ENCODE peak calls at places on chromosomes 7 and 10, in five cellular contexts. R is fibroblast of lung, Z is K562, X is hepatocyte, I is SK-N-SH. F is an unnamed sample.

GRCh38 chr10:91592282-91593020 is 40.4 kb downstream of the PPP1R3C start:
- DNase-seq in R (no peak), I (no peak), Z (no peak), X (no peak), F (no peak)

GRCh38 chr10:13165177-13165576 is 3.8 kb downstream of the MCM10 start:
- DNase-seq in R (peak; percentile 31), X (no peak), Z (no peak), I (no peak), F (no peak)

GRCh38 chr7:128053023-128053422 is 21.8 kb upstream of the LRRC4 start:
- DNase-seq in Z (no peak), I (peak; percentile 56), R (peak; percentile 15), X (no peak), F (no peak)

GRCh38 chr7:128022631-128023532 is 8.4 kb downstream of the LRRC4 start:
- DNase-seq in I (peak; percentile 55), Z (no peak), X (no peak), R (peak; percentile 85), F (no peak)

GRCh38 chr10:43479275-43479674 is 42.4 kb downstream of the ZNF487 start:
- DNase-seq in R (peak; percentile 25), I (no peak), X (no peak), Z (no peak), F (no peak)

GRCh38 chr10:89165923-89166322 is 41.2 kb downstream of the CH25H start:
- DNase-seq in Z (no peak), I (no peak), X (no peak), R (peak; percentile 69), F (no peak)

GRCh38 chr10:67779455-67780205 is 58.4 kb downstream of the DNAJC12 start:
- DNase-seq in X (peak; percentile 90), I (peak; percentile 61), R (peak; percentile 68), Z (peak; percentile 74), F (peak; percentile 86)

GRCh38 chr7:139691253-139691781 is 86.5 kb downstream of the HIPK2 start:
- DNase-seq in Z (peak; percentile 18), X (peak; percentile 28), R (peak; percentile 22), I (peak; percentile 81), F (no peak)

GRCh38 chr10:122279725-122280141 is 8.6 kb downstream of the BTBD16 start:
- DNase-seq in I (peak; percentile 43), Z (peak; percentile 33), R (peak; percentile 21), X (peak; percentile 63), F (peak; percentile 83)

GRCh38 chr10:61325183-61325582 is 128.0 kb downstream of the TMEM26 start:
- DNase-seq in X (no peak), I (no peak), R (no peak), Z (no peak), F (no peak)

GRCh38 chr10:33216661-33217427 is 117.6 kb downstream of the NRP1 start:
- DNase-seq in X (no peak), I (peak; percentile 56), R (peak; percentile 60), Z (no peak), F (no peak)

GRCh38 chr10:42242135-42242805 is 396.1 kb downstream of the ZNF33B start:
- DNase-seq in Z (peak; percentile 3), I (peak; percentile 24), X (no peak), R (peak; percentile 0), F (no peak)

GRCh38 chr7:84105582-84105981 is 89.0 kb downstream of the SEMA3A start:
- DNase-seq in R (peak; percentile 32), I (no peak), Z (no peak), X (no peak), F (no peak)

GRCh38 chr10:26486304-26486703 is 48.2 kb downstream of the APBB1IP start:
- DNase-seq in X (peak; percentile 12), I (no peak), R (peak; percentile 98), Z (no peak), F (no peak)

GRCh38 chr10:13872411-13872810 is 285.6 kb downstream of the PRPF18 start:
- DNase-seq in X (no peak), Z (no peak), R (peak; percentile 28), I (no peak), F (no peak)

GRCh38 chr10:104622598-104623209 is 18.4 kb upstream of the SORCS3 start:
- DNase-seq in I (peak; percentile 62), Z (peak; percentile 17), X (peak; percentile 67), R (no peak), F (peak; percentile 84)

GRCh38 chr7:40211291-40212003 is 76.6 kb downstream of the SUGCT start:
- DNase-seq in X (no peak), R (peak; percentile 93), Z (no peak), I (no peak), F (no peak)

GRCh38 chr7:98982686-98983085 is 104.4 kb downstream of the TRRAP start:
- DNase-seq in X (no peak), I (no peak), R (no peak), Z (no peak), F (no peak)

GRCh38 chr10:132637477-132638129 is 100.0 kb downstream of the INPP5A start:
- DNase-seq in R (peak; percentile 56), X (peak; percentile 66), I (peak; percentile 89), Z (peak; percentile 31), F (peak; percentile 80)

GRCh38 chr10:33819206-33819605 is 484.7 kb upstream of the NRP1 start:
- DNase-seq in R (peak; percentile 19), I (no peak), X (no peak), Z (no peak), F (no peak)

GRCh38 chr10:5550621-5551530 is 26.1 kb downstream of the CALML3 start:
- DNase-seq in I (no peak), X (peak; percentile 51), Z (no peak), R (peak; percentile 78), F (no peak)

GRCh38 chr10:494556-494955 is 194.9 kb downstream of the DIP2C start:
- DNase-seq in R (no peak), X (no peak), Z (no peak), I (no peak), F (no peak)

GRCh38 chr7:40608321-40609075 is 473.7 kb downstream of the SUGCT start:
- DNase-seq in Z (no peak), R (no peak), X (no peak), I (peak; percentile 57), F (no peak)

GRCh38 chr10:110498087-110498981 is 627 bp downstream of the DUSP5 start:
- DNase-seq in I (peak; percentile 76), R (peak; percentile 63), Z (peak; percentile 50), X (peak; percentile 78), F (peak; percentile 58)

GRCh38 chr7:5695037-5695708 is 86.3 kb downstream of the RNF216 start:
- DNase-seq in X (peak; percentile 49), Z (no peak), R (peak; percentile 98), I (no peak), F (no peak)

GRCh38 chr10:59143550-59143949 is 32.9 kb upstream of the PHYHIPL start:
- DNase-seq in Z (no peak), X (no peak), I (no peak), R (no peak), F (no peak)

GRCh38 chr10:107280293-107280692 is 115.8 kb upstream of the SORCS1 start:
- DNase-seq in I (no peak), X (peak; percentile 60), R (no peak), Z (no peak), F (no peak)

GRCh38 chr7:2014391-2015241 is 218.1 kb downstream of the MAD1L1 start:
- DNase-seq in I (peak; percentile 41), Z (no peak), R (no peak), X (no peak), F (no peak)

GRCh38 chr10:115947104-115947503 is 325.9 kb downstream of the GFRA1 start:
- DNase-seq in Z (no peak), X (no peak), R (peak; percentile 84), I (no peak), F (peak; percentile 71)

GRCh38 chr10:96275685-96276418 is 4.5 kb upstream of the BLNK start:
- DNase-seq in Z (no peak), R (no peak), X (no peak), I (no peak), F (no peak)

GRCh38 chr10:865924-866576 is 65.5 kb downstream of the LARP4B start:
- DNase-seq in R (no peak), X (no peak), I (no peak), Z (no peak), F (no peak)

GRCh38 chr7:66352071-66352470 is 146.9 kb downstream of the TPST1 start:
- DNase-seq in Z (no peak), I (no peak), R (no peak), X (peak; percentile 25), F (peak; percentile 68)

GRCh38 chr10:57785546-57785945 is 482.1 kb downstream of the IPMK start:
- DNase-seq in R (no peak), X (no peak), I (no peak), Z (no peak), F (no peak)

GRCh38 chr7:70116867-70117266 is 518.6 kb downstream of the AUTS2 start:
- DNase-seq in Z (no peak), R (no peak), X (no peak), I (no peak), F (no peak)

GRCh38 chr7:139642283-139642682 is 118.8 kb downstream of the CLEC2L start:
- DNase-seq in X (no peak), R (no peak), I (no peak), Z (no peak), F (no peak)

GRCh38 chr10:50419091-50419490 is 167.8 kb upstream of the ASAH2 start:
- DNase-seq in X (no peak), I (no peak), Z (no peak), R (no peak), F (no peak)

GRCh38 chr7:88806280-88807037 is 10.9 kb upstream of the TEX47 start:
- DNase-seq in R (no peak), X (no peak), I (no peak), Z (no peak), F (no peak)

GRCh38 chr10:77436257-77436780 is 201.3 kb downstream of the KCNMA1 start:
- DNase-seq in X (no peak), I (no peak), R (peak; percentile 21), Z (no peak), F (no peak)

DNA sequence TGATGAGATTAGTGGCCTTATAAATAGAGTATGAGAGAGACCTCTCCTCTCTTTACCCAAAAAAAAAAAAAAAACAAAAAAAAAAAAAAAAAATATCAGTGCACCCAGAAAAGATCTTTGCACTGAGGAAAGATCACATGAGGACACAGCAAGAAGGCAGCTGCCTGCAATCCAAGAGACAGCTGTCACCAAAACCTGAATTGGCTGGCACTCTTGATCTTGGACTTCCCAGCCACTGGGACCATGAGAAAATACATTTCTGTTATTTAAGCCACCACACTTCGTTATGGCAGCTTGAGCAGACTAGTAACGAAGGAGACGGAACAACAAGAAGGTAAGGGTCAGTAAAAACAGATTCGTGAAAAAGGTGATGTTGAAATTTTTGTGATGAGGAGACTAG is 47.0 kb downstream of the TMEM106B start:
- DNase-seq in I (no peak), R (no peak), X (no peak), Z (no peak), F (no peak)
- H2AFZ ChIP-seq in I (no peak overlapping the region), R (no peak overlapping the region), X (no peak overlapping the region), Z (peak overlapping the region; percentile 67), F (peak overlapping the region; percentile 60)

GRCh38 chr7:46569117-46569433 is 648.0 kb upstream of the IGFBP3 start:
- DNase-seq in R (peak; percentile 39), I (peak; percentile 12), Z (no peak), X (no peak), F (no peak)
- H2AFZ ChIP-seq in R (no peak overlapping the region), I (no peak overlapping the region), Z (no peak overlapping the region), X (no peak overlapping the region), F (no peak overlapping the region)

GRCh38 chr7:148306759-148307158 is 283.8 kb upstream of the C7orf33 start:
- DNase-seq in R (no peak), X (no peak), Z (no peak), I (no peak), F (no peak)
- H2AFZ ChIP-seq in R (no peak overlapping the region), X (no peak overlapping the region), Z (no peak overlapping the region), I (no peak overlapping the region), F (peak overlapping the region; percentile 56)

GRCh38 chr10:99850041-99850766 is 67.8 kb downstream of the ABCC2 start:
- DNase-seq in R (no peak), I (no peak), X (no peak), Z (no peak), F (peak; percentile 93)
- H2AFZ ChIP-seq in R (no peak overlapping the region), I (no peak overlapping the region), X (no peak overlapping the region), Z (no peak overlapping the region), F (peak overlapping the region; percentile 12)

GRCh38 chr10:10685566-10685965 is 332.1 kb upstream of the CELF2 start:
- DNase-seq in X (no peak), Z (no peak), I (no peak), R (no peak), F (no peak)
- H2AFZ ChIP-seq in X (no peak overlapping the region), Z (no peak overlapping the region), I (no peak overlapping the region), R (no peak overlapping the region), F (no peak overlapping the region)